ENCODE peak calls at places on chromosomes 6 and 20, in seven cellular contexts. K is thoracic aorta, H is ascending aorta, Y is esophagus squamous epithelium, W is lung, E is heart right ventricle, C is endothelial cell of umbilical vein. I is an unnamed sample. For H3K27me3, the result is how much of the 10 kb centered on the place peaks cover.

GRCh38 chr20:49914310-49915117 is 815 bp downstream of the SPATA2 start:
- DNase-seq in K (no peak), H (no peak), Y (no peak), W (no peak), E (no peak), C (peak), I (peak)

GRCh38 chr6:42314571-42314950 is 96.9 kb upstream of the MRPS10 start:
- DNase-seq in K (no peak), H (no peak), Y (no peak), W (no peak), E (no peak), C (no peak), I (no peak)

GRCh38 chr6:35071347-35071994 is 69.7 kb downstream of the TCP11 start:
- DNase-seq in K (no peak), H (no peak), Y (no peak), W (no peak), E (no peak), C (no peak), I (peak)

GRCh38 chr6:83633609-83634008 is 75.3 kb downstream of the SNAP91 start:
- DNase-seq in K (no peak), H (no peak), Y (no peak), W (no peak), E (no peak), C (no peak), I (no peak)

GRCh38 chr6:10553869-10554268 is 32.7 kb downstream of the GCNT2 start:
- DNase-seq in K (no peak), H (no peak), Y (no peak), W (no peak), E (no peak), C (no peak), I (no peak)

GRCh38 chr6:143811492-143812157 is 31.5 kb upstream of the LTV1 start:
- DNase-seq in K (no peak), H (no peak), Y (no peak), W (no peak), E (no peak), C (peak), I (no peak)

GRCh38 chr6:122530440-122531046 is 58.9 kb upstream of the SERINC1 start:
- DNase-seq in K (no peak), H (peak), Y (no peak), W (peak), E (no peak), C (peak), I (peak)

GRCh38 chr6:42131531-42131930 is 10.9 kb downstream of the C6orf132 start:
- DNase-seq in K (no peak), H (no peak), Y (no peak), W (no peak), E (no peak), C (peak), I (peak)

GRCh38 chr6:28807682-28808280 is 116.0 kb downstream of the TRIM27 start:
- DNase-seq in K (no peak), H (no peak), Y (no peak), W (no peak), E (no peak), C (peak), I (peak)

GRCh38 chr6:112639436-112639835 is 292.3 kb downstream of the RFPL4B start:
- DNase-seq in K (no peak), H (no peak), Y (no peak), W (no peak), E (no peak), C (peak), I (no peak)

GRCh38 chr20:36604952-36605308 is 649 bp upstream of the RAB5IF start:
- DNase-seq in K (no peak), H (peak), Y (no peak), W (no peak), E (peak), C (no peak), I (no peak)

GRCh38 chr6:53348436-53349208 is at the start of gene ELOVL5:
- DNase-seq in K (peak), H (peak), Y (peak), W (peak), E (peak), C (peak), I (peak)

GRCh38 chr6:751765-752164 is 58.8 kb upstream of the EXOC2 start:
- DNase-seq in K (no peak), H (no peak), Y (no peak), W (no peak), E (no peak), C (no peak), I (no peak)

GRCh38 chr6:161141173-161141572 is 132.7 kb downstream of the AGPAT4 start:
- DNase-seq in K (no peak), H (no peak), Y (no peak), W (peak), E (no peak), C (no peak), I (no peak)

GRCh38 chr20:60461993-60462392 is 503.8 kb downstream of the CDH26 start:
- DNase-seq in K (no peak), H (no peak), Y (no peak), W (no peak), E (no peak), C (no peak), I (no peak)
- H3K27me3 ChIP-seq in K (under half), H (under half), Y (under half), W (under half), E (under half), C (under half), I (under half)

GRCh38 chr20:64167676-64168075 is 3.4 kb downstream of the MYT1 start:
- DNase-seq in K (no peak), H (no peak), Y (no peak), W (no peak), E (no peak), C (no peak), I (no peak)

GRCh38 chr20:64168381-64169088 is 4.3 kb downstream of the MYT1 start:
- DNase-seq in K (no peak), H (no peak), Y (no peak), W (no peak), E (no peak), C (no peak), I (no peak)

GRCh38 chr20:64169089-64169560 is 4.9 kb downstream of the MYT1 start:
- DNase-seq in K (no peak), H (no peak), Y (no peak), W (no peak), E (no peak), C (no peak), I (no peak)

GRCh38 chr20:64165866-64166600 is 1.8 kb downstream of the MYT1 start:
- DNase-seq in K (no peak), H (no peak), Y (no peak), W (no peak), E (no peak), C (no peak), I (no peak)

GRCh38 chr20:64166712-64167615 is 2.7 kb downstream of the MYT1 start:
- DNase-seq in K (no peak), H (no peak), Y (no peak), W (no peak), E (no peak), C (no peak), I (no peak)
- TF ChIP-seq CTCF in K (no peak), H (no peak), Y (no peak), W (no peak), E (no peak), C (no peak), I (no peak)

DNA sequence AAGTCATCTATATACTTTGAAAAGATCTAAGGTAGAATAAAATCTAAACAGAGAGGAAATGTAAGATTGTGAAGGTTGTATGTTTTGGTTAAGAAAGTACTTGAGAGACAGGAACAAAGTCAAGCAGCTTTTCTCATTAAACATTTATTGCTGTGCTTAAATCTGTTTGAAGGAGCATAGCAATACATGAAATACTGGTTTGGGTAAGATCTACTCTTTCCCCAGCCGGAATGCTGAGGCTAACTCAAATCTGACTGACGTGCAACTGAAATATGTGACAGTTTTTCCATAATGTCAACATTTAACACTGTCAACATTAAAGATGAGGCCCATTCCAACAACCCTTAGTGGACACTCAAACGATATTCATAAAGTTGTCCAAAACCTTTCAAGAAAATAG is 59.9 kb downstream of the MAN1A1 start:
- DNase-seq in K (no peak), H (no peak), Y (no peak), W (no peak), E (no peak), C (no peak), I (no peak)
- H3K27me3 ChIP-seq in K (under half), H (under half), Y (under half), W (under half), E (under half), C (under half), I (under half)

GRCh38 chr6:13485923-13486557 is 1.4 kb downstream of the GFOD1 start:
- DNase-seq in K (no peak), H (peak), Y (no peak), W (no peak), E (peak), C (peak), I (peak)
- TF ChIP-seq CTCF in K (no peak), H (no peak), Y (no peak), W (no peak), E (no peak), C (no peak), I (no peak)

GRCh38 chr6:51559059-51559458 is 528.4 kb downstream of the PKHD1 start:
- DNase-seq in K (no peak), H (no peak), Y (no peak), W (no peak), E (no peak), C (no peak), I (peak)
- H3K27me3 ChIP-seq in K (under half), H (under half), Y (under half), W (under half), E (under half), C (under half), I (under half)

GRCh38 chr6:110646951-110647910 is 168.0 kb downstream of the CDK19 start:
- DNase-seq in K (no peak), H (no peak), Y (no peak), W (no peak), E (no peak), C (no peak), I (no peak)
- TF ChIP-seq CTCF in K (no peak), H (peak), Y (peak), W (no peak), E (peak), C (peak), I (peak)

I was measured in bronchial epithelial cell.